ENCODE peak calls at places on chromosome 22, in eight cellular contexts. One of them, this sample, is unnamed.

GRCh38 chr22:35729309-35729698 is 11.6 kb downstream of the APOL5 start:
- DNase-seq in posterior cingulate gyrus: no peak
- DNase-seq in stimulated activated CD8-positive, alpha-beta memory T cell treated with anti-CD3 and anti-CD28 coated beads, Interleukin-7, amount 100 ng/mL, for 1 hour: no peak
- DNase-seq in stimulated activated naive CD4-positive, alpha-beta T cell: no peak
- DNase-seq in neuronal stem cell: no peak
- DNase-seq in CD4-positive, alpha-beta T cell: no peak
- DNase-seq in mucosa of gallbladder: no peak
- DNase-seq in Peyer's patch: no peak
- DNase-seq in this sample: no peak

GRCh38 chr22:37681556-37682049 is 4.5 kb upstream of the NOL12 start:
- DNase-seq in CD4-positive, alpha-beta T cell: peak
- DNase-seq in mucosa of gallbladder: peak
- DNase-seq in stimulated activated naive CD4-positive, alpha-beta T cell: peak
- DNase-seq in neuronal stem cell: peak
- DNase-seq in posterior cingulate gyrus: peak
- DNase-seq in stimulated activated CD8-positive, alpha-beta memory T cell treated with anti-CD3 and anti-CD28 coated beads, Interleukin-7, amount 100 ng/mL, for 1 hour: peak
- DNase-seq in Peyer's patch: peak
- DNase-seq in this sample: no peak

GRCh38 chr22:24985824-24986214 is 33.3 kb downstream of the KIAA1671 start:
- DNase-seq in mucosa of gallbladder: no peak
- DNase-seq in posterior cingulate gyrus: no peak
- DNase-seq in stimulated activated CD8-positive, alpha-beta memory T cell treated with anti-CD3 and anti-CD28 coated beads, Interleukin-7, amount 100 ng/mL, for 1 hour: no peak
- DNase-seq in Peyer's patch: no peak
- DNase-seq in CD4-positive, alpha-beta T cell: no peak
- DNase-seq in stimulated activated naive CD4-positive, alpha-beta T cell: no peak
- DNase-seq in neuronal stem cell: no peak
- DNase-seq in this sample: no peak

GRCh38 chr22:37333724-37334460 is 51.6 kb downstream of the CYTH4 start:
- DNase-seq in posterior cingulate gyrus: no peak
- DNase-seq in neuronal stem cell: no peak
- DNase-seq in stimulated activated naive CD4-positive, alpha-beta T cell: no peak
- DNase-seq in Peyer's patch: no peak
- DNase-seq in mucosa of gallbladder: no peak
- DNase-seq in CD4-positive, alpha-beta T cell: no peak
- DNase-seq in stimulated activated CD8-positive, alpha-beta memory T cell treated with anti-CD3 and anti-CD28 coated beads, Interleukin-7, amount 100 ng/mL, for 1 hour: no peak
- DNase-seq in this sample: no peak

GRCh38 chr22:43592470-43592869 is 180.7 kb downstream of the MPPED1 start:
- DNase-seq in neuronal stem cell: peak
- DNase-seq in stimulated activated CD8-positive, alpha-beta memory T cell treated with anti-CD3 and anti-CD28 coated beads, Interleukin-7, amount 100 ng/mL, for 1 hour: no peak
- DNase-seq in posterior cingulate gyrus: peak
- DNase-seq in mucosa of gallbladder: no peak
- DNase-seq in CD4-positive, alpha-beta T cell: no peak
- DNase-seq in Peyer's patch: no peak
- DNase-seq in stimulated activated naive CD4-positive, alpha-beta T cell: no peak
- DNase-seq in this sample: peak

GRCh38 chr22:31833930-31834329 is 80.1 kb downstream of the DEPDC5 start:
- DNase-seq in neuronal stem cell: no peak
- DNase-seq in mucosa of gallbladder: no peak
- DNase-seq in stimulated activated naive CD4-positive, alpha-beta T cell: no peak
- DNase-seq in Peyer's patch: no peak
- DNase-seq in posterior cingulate gyrus: no peak
- DNase-seq in stimulated activated CD8-positive, alpha-beta memory T cell treated with anti-CD3 and anti-CD28 coated beads, Interleukin-7, amount 100 ng/mL, for 1 hour: no peak
- DNase-seq in CD4-positive, alpha-beta T cell: no peak
- DNase-seq in this sample: no peak

GRCh38 chr22:40213478-40213877 is 35.8 kb downstream of the TNRC6B start:
- DNase-seq in mucosa of gallbladder: no peak
- DNase-seq in stimulated activated naive CD4-positive, alpha-beta T cell: no peak
- DNase-seq in stimulated activated CD8-positive, alpha-beta memory T cell treated with anti-CD3 and anti-CD28 coated beads, Interleukin-7, amount 100 ng/mL, for 1 hour: no peak
- DNase-seq in Peyer's patch: no peak
- DNase-seq in CD4-positive, alpha-beta T cell: no peak
- DNase-seq in posterior cingulate gyrus: no peak
- DNase-seq in neuronal stem cell: no peak
- DNase-seq in this sample: no peak

GRCh38 chr22:41838842-41839618 is 6.1 kb downstream of the SREBF2 start:
- DNase-seq in Peyer's patch: no peak
- DNase-seq in posterior cingulate gyrus: no peak
- DNase-seq in stimulated activated naive CD4-positive, alpha-beta T cell: no peak
- DNase-seq in mucosa of gallbladder: no peak
- DNase-seq in CD4-positive, alpha-beta T cell: no peak
- DNase-seq in stimulated activated CD8-positive, alpha-beta memory T cell treated with anti-CD3 and anti-CD28 coated beads, Interleukin-7, amount 100 ng/mL, for 1 hour: no peak
- DNase-seq in neuronal stem cell: no peak
- DNase-seq in this sample: no peak

GRCh38 chr22:22099833-22100812 is 117.5 kb upstream of the TOP3B start:
- DNase-seq in CD4-positive, alpha-beta T cell: no peak
- DNase-seq in Peyer's patch: no peak
- DNase-seq in stimulated activated naive CD4-positive, alpha-beta T cell: no peak
- DNase-seq in neuronal stem cell: no peak
- DNase-seq in stimulated activated CD8-positive, alpha-beta memory T cell treated with anti-CD3 and anti-CD28 coated beads, Interleukin-7, amount 100 ng/mL, for 1 hour: no peak
- DNase-seq in mucosa of gallbladder: no peak
- DNase-seq in posterior cingulate gyrus: no peak
- DNase-seq in this sample: no peak

GRCh38 chr22:38262051-38262795 is 10.6 kb downstream of the TMEM184B start:
- DNase-seq in stimulated activated CD8-positive, alpha-beta memory T cell treated with anti-CD3 and anti-CD28 coated beads, Interleukin-7, amount 100 ng/mL, for 1 hour: no peak
- DNase-seq in posterior cingulate gyrus: peak
- DNase-seq in stimulated activated naive CD4-positive, alpha-beta T cell: no peak
- DNase-seq in Peyer's patch: peak
- DNase-seq in mucosa of gallbladder: peak
- DNase-seq in CD4-positive, alpha-beta T cell: peak
- DNase-seq in neuronal stem cell: no peak
- DNase-seq in this sample: no peak

GRCh38 chr22:20239063-20239950 is 28.8 kb downstream of the RTN4R start:
- DNase-seq in mucosa of gallbladder: no peak
- DNase-seq in CD4-positive, alpha-beta T cell: no peak
- DNase-seq in stimulated activated naive CD4-positive, alpha-beta T cell: no peak
- DNase-seq in Peyer's patch: no peak
- DNase-seq in posterior cingulate gyrus: peak
- DNase-seq in neuronal stem cell: no peak
- DNase-seq in stimulated activated CD8-positive, alpha-beta memory T cell treated with anti-CD3 and anti-CD28 coated beads, Interleukin-7, amount 100 ng/mL, for 1 hour: no peak
- DNase-seq in this sample: no peak

GRCh38 chr22:22398530-22399327 is 109.8 kb downstream of the ZNF280B start:
- DNase-seq in neuronal stem cell: no peak
- DNase-seq in mucosa of gallbladder: no peak
- DNase-seq in Peyer's patch: no peak
- DNase-seq in stimulated activated naive CD4-positive, alpha-beta T cell: no peak
- DNase-seq in CD4-positive, alpha-beta T cell: no peak
- DNase-seq in posterior cingulate gyrus: no peak
- DNase-seq in stimulated activated CD8-positive, alpha-beta memory T cell treated with anti-CD3 and anti-CD28 coated beads, Interleukin-7, amount 100 ng/mL, for 1 hour: no peak
- DNase-seq in this sample: no peak

GRCh38 chr22:46328797-46329196 is 6.7 kb upstream of the TRMU start:
- DNase-seq in stimulated activated CD8-positive, alpha-beta memory T cell treated with anti-CD3 and anti-CD28 coated beads, Interleukin-7, amount 100 ng/mL, for 1 hour: no peak
- DNase-seq in neuronal stem cell: no peak
- DNase-seq in mucosa of gallbladder: no peak
- DNase-seq in CD4-positive, alpha-beta T cell: no peak
- DNase-seq in posterior cingulate gyrus: peak
- DNase-seq in Peyer's patch: no peak
- DNase-seq in stimulated activated naive CD4-positive, alpha-beta T cell: no peak
- DNase-seq in this sample: no peak

GRCh38 chr22:49031746-49032330 is 795.8 kb downstream of the BRD1 start:
- DNase-seq in posterior cingulate gyrus: peak
- DNase-seq in CD4-positive, alpha-beta T cell: no peak
- DNase-seq in Peyer's patch: no peak
- DNase-seq in stimulated activated naive CD4-positive, alpha-beta T cell: no peak
- DNase-seq in stimulated activated CD8-positive, alpha-beta memory T cell treated with anti-CD3 and anti-CD28 coated beads, Interleukin-7, amount 100 ng/mL, for 1 hour: no peak
- DNase-seq in neuronal stem cell: no peak
- DNase-seq in mucosa of gallbladder: no peak
- DNase-seq in this sample: no peak

GRCh38 chr22:29524440-29525191 is 28.9 kb downstream of the THOC5 start:
- DNase-seq in posterior cingulate gyrus: no peak
- DNase-seq in mucosa of gallbladder: peak
- DNase-seq in CD4-positive, alpha-beta T cell: peak
- DNase-seq in stimulated activated naive CD4-positive, alpha-beta T cell: no peak
- DNase-seq in Peyer's patch: no peak
- DNase-seq in stimulated activated CD8-positive, alpha-beta memory T cell treated with anti-CD3 and anti-CD28 coated beads, Interleukin-7, amount 100 ng/mL, for 1 hour: no peak
- DNase-seq in neuronal stem cell: no peak
- DNase-seq in this sample: peak

GRCh38 chr22:46545041-46545796 is 7.8 kb upstream of the CELSR1 start:
- DNase-seq in CD4-positive, alpha-beta T cell: no peak
- DNase-seq in posterior cingulate gyrus: peak
- DNase-seq in stimulated activated CD8-positive, alpha-beta memory T cell treated with anti-CD3 and anti-CD28 coated beads, Interleukin-7, amount 100 ng/mL, for 1 hour: no peak
- DNase-seq in mucosa of gallbladder: no peak
- DNase-seq in neuronal stem cell: no peak
- DNase-seq in Peyer's patch: no peak
- DNase-seq in stimulated activated naive CD4-positive, alpha-beta T cell: no peak
- DNase-seq in this sample: no peak

GRCh38 chr22:42484506-42484905 is 35.1 kb downstream of the RRP7A start:
- DNase-seq in neuronal stem cell: no peak
- DNase-seq in mucosa of gallbladder: no peak
- DNase-seq in CD4-positive, alpha-beta T cell: no peak
- DNase-seq in stimulated activated CD8-positive, alpha-beta memory T cell treated with anti-CD3 and anti-CD28 coated beads, Interleukin-7, amount 100 ng/mL, for 1 hour: no peak
- DNase-seq in posterior cingulate gyrus: no peak
- DNase-seq in Peyer's patch: no peak
- DNase-seq in stimulated activated naive CD4-positive, alpha-beta T cell: no peak
- DNase-seq in this sample: no peak

GRCh38 chr22:35611891-35612576 is 5.1 kb downstream of the MB start:
- DNase-seq in stimulated activated naive CD4-positive, alpha-beta T cell: no peak
- DNase-seq in CD4-positive, alpha-beta T cell: no peak
- DNase-seq in mucosa of gallbladder: no peak
- DNase-seq in posterior cingulate gyrus: no peak
- DNase-seq in neuronal stem cell: no peak
- DNase-seq in Peyer's patch: no peak
- DNase-seq in stimulated activated CD8-positive, alpha-beta memory T cell treated with anti-CD3 and anti-CD28 coated beads, Interleukin-7, amount 100 ng/mL, for 1 hour: no peak
- DNase-seq in this sample: no peak

GRCh38 chr22:41935015-41935908 is 8.7 kb upstream of the TNFRSF13C start:
- DNase-seq in stimulated activated naive CD4-positive, alpha-beta T cell: no peak
- DNase-seq in stimulated activated CD8-positive, alpha-beta memory T cell treated with anti-CD3 and anti-CD28 coated beads, Interleukin-7, amount 100 ng/mL, for 1 hour: no peak
- DNase-seq in posterior cingulate gyrus: no peak
- DNase-seq in neuronal stem cell: no peak
- DNase-seq in mucosa of gallbladder: no peak
- DNase-seq in Peyer's patch: no peak
- DNase-seq in CD4-positive, alpha-beta T cell: no peak
- DNase-seq in this sample: no peak

GRCh38 chr22:49330421-49331222 is 497.1 kb downstream of the BRD1 start:
- DNase-seq in Peyer's patch: no peak
- DNase-seq in mucosa of gallbladder: peak
- DNase-seq in posterior cingulate gyrus: no peak
- DNase-seq in stimulated activated naive CD4-positive, alpha-beta T cell: no peak
- DNase-seq in stimulated activated CD8-positive, alpha-beta memory T cell treated with anti-CD3 and anti-CD28 coated beads, Interleukin-7, amount 100 ng/mL, for 1 hour: no peak
- DNase-seq in CD4-positive, alpha-beta T cell: no peak
- DNase-seq in neuronal stem cell: no peak
- DNase-seq in this sample: no peak

GRCh38 chr22:27088026-27088425 is 430.6 kb downstream of the MIAT start:
- DNase-seq in stimulated activated naive CD4-positive, alpha-beta T cell: no peak
- DNase-seq in Peyer's patch: no peak
- DNase-seq in stimulated activated CD8-positive, alpha-beta memory T cell treated with anti-CD3 and anti-CD28 coated beads, Interleukin-7, amount 100 ng/mL, for 1 hour: no peak
- DNase-seq in mucosa of gallbladder: no peak
- DNase-seq in CD4-positive, alpha-beta T cell: no peak
- DNase-seq in neuronal stem cell: no peak
- DNase-seq in posterior cingulate gyrus: no peak
- DNase-seq in this sample: no peak

GRCh38 chr22:31083377-31083768 is 2.3 kb downstream of the SMTN start:
- DNase-seq in stimulated activated naive CD4-positive, alpha-beta T cell: no peak
- DNase-seq in CD4-positive, alpha-beta T cell: no peak
- DNase-seq in mucosa of gallbladder: peak
- DNase-seq in posterior cingulate gyrus: no peak
- DNase-seq in Peyer's patch: no peak
- DNase-seq in stimulated activated CD8-positive, alpha-beta memory T cell treated with anti-CD3 and anti-CD28 coated beads, Interleukin-7, amount 100 ng/mL, for 1 hour: no peak
- DNase-seq in neuronal stem cell: no peak
- DNase-seq in this sample: no peak

GRCh38 chr22:20021196-20022181 is 579 bp downstream of the TANGO2 start:
- DNase-seq in stimulated activated CD8-positive, alpha-beta memory T cell treated with anti-CD3 and anti-CD28 coated beads, Interleukin-7, amount 100 ng/mL, for 1 hour: no peak
- DNase-seq in CD4-positive, alpha-beta T cell: no peak
- DNase-seq in stimulated activated naive CD4-positive, alpha-beta T cell: peak
- DNase-seq in mucosa of gallbladder: peak
- DNase-seq in Peyer's patch: peak
- DNase-seq in posterior cingulate gyrus: no peak
- DNase-seq in neuronal stem cell: no peak
- DNase-seq in this sample: no peak

GRCh38 chr22:18091916-18092526 is 14.2 kb downstream of the PEX26 start:
- DNase-seq in neuronal stem cell: no peak
- DNase-seq in stimulated activated CD8-positive, alpha-beta memory T cell treated with anti-CD3 and anti-CD28 coated beads, Interleukin-7, amount 100 ng/mL, for 1 hour: no peak
- DNase-seq in Peyer's patch: peak
- DNase-seq in CD4-positive, alpha-beta T cell: peak
- DNase-seq in mucosa of gallbladder: peak
- DNase-seq in stimulated activated naive CD4-positive, alpha-beta T cell: no peak
- DNase-seq in posterior cingulate gyrus: peak
- DNase-seq in this sample: no peak

GRCh38 chr22:24768537-24769374 is 5.8 kb downstream of the PIWIL3 start:
- DNase-seq in CD4-positive, alpha-beta T cell: peak
- DNase-seq in stimulated activated CD8-positive, alpha-beta memory T cell treated with anti-CD3 and anti-CD28 coated beads, Interleukin-7, amount 100 ng/mL, for 1 hour: peak
- DNase-seq in Peyer's patch: peak
- DNase-seq in posterior cingulate gyrus: peak
- DNase-seq in neuronal stem cell: peak
- DNase-seq in mucosa of gallbladder: peak
- DNase-seq in stimulated activated naive CD4-positive, alpha-beta T cell: peak
- DNase-seq in this sample: no peak

GRCh38 chr22:27853404-27853803 is 51.8 kb upstream of the MN1 start:
- DNase-seq in stimulated activated CD8-positive, alpha-beta memory T cell treated with anti-CD3 and anti-CD28 coated beads, Interleukin-7, amount 100 ng/mL, for 1 hour: no peak
- DNase-seq in stimulated activated naive CD4-positive, alpha-beta T cell: no peak
- DNase-seq in posterior cingulate gyrus: no peak
- DNase-seq in mucosa of gallbladder: no peak
- DNase-seq in neuronal stem cell: no peak
- DNase-seq in CD4-positive, alpha-beta T cell: no peak
- DNase-seq in Peyer's patch: no peak
- DNase-seq in this sample: no peak

GRCh38 chr22:29907753-29908515 is 25.0 kb downstream of the MTMR3 start:
- DNase-seq in neuronal stem cell: no peak
- DNase-seq in Peyer's patch: no peak
- DNase-seq in posterior cingulate gyrus: no peak
- DNase-seq in mucosa of gallbladder: peak
- DNase-seq in stimulated activated CD8-positive, alpha-beta memory T cell treated with anti-CD3 and anti-CD28 coated beads, Interleukin-7, amount 100 ng/mL, for 1 hour: no peak
- DNase-seq in stimulated activated naive CD4-positive, alpha-beta T cell: no peak
- DNase-seq in CD4-positive, alpha-beta T cell: peak
- DNase-seq in this sample: no peak

GRCh38 chr22:28813772-28814518 is 13.6 kb upstream of the XBP1 start:
- DNase-seq in posterior cingulate gyrus: no peak
- DNase-seq in stimulated activated naive CD4-positive, alpha-beta T cell: no peak
- DNase-seq in mucosa of gallbladder: peak
- DNase-seq in Peyer's patch: no peak
- DNase-seq in stimulated activated CD8-positive, alpha-beta memory T cell treated with anti-CD3 and anti-CD28 coated beads, Interleukin-7, amount 100 ng/mL, for 1 hour: no peak
- DNase-seq in neuronal stem cell: no peak
- DNase-seq in CD4-positive, alpha-beta T cell: no peak
- DNase-seq in this sample: no peak

GRCh38 chr22:24187731-24188644 is 6.7 kb downstream of the SUSD2 start:
- DNase-seq in mucosa of gallbladder: no peak
- DNase-seq in Peyer's patch: no peak
- DNase-seq in CD4-positive, alpha-beta T cell: no peak
- DNase-seq in posterior cingulate gyrus: peak
- DNase-seq in neuronal stem cell: no peak
- DNase-seq in stimulated activated naive CD4-positive, alpha-beta T cell: no peak
- DNase-seq in stimulated activated CD8-positive, alpha-beta memory T cell treated with anti-CD3 and anti-CD28 coated beads, Interleukin-7, amount 100 ng/mL, for 1 hour: no peak
- DNase-seq in this sample: no peak

GRCh38 chr22:46063861-46064235 is 86.5 kb upstream of the PPARA start:
- DNase-seq in posterior cingulate gyrus: peak
- DNase-seq in stimulated activated CD8-positive, alpha-beta memory T cell treated with anti-CD3 and anti-CD28 coated beads, Interleukin-7, amount 100 ng/mL, for 1 hour: no peak
- DNase-seq in stimulated activated naive CD4-positive, alpha-beta T cell: no peak
- DNase-seq in Peyer's patch: no peak
- DNase-seq in neuronal stem cell: no peak
- DNase-seq in CD4-positive, alpha-beta T cell: no peak
- DNase-seq in mucosa of gallbladder: no peak
- DNase-seq in this sample: no peak

This sample was measured in iPS DF 6.9.